ENCODE peak calls at places on chromosomes 13 and 19, in nine cellular contexts. One of them, this sample, is unnamed.
A peak's percentile ranks its signal among the peaks of the same experiment; 100 is the strongest.

GRCh38 chr19:39038098-39038497 is 5.7 kb upstream of the FBXO27 start:
- DNase-seq in cardiac muscle cell: peak; percentile 65
- DNase-seq in HepG2: peak; percentile 61
- DNase-seq in testis: peak; percentile 39
- DNase-seq in thyroid gland: peak; percentile 34
- DNase-seq in heart right ventricle: no peak
- DNase-seq in colonic mucosa: no peak
- DNase-seq in transverse colon: peak; percentile 9
- DNase-seq in K562: peak; percentile 76
- DNase-seq in this sample: no peak

GRCh38 chr13:80399340-80400163 is 58.6 kb upstream of the SPRY2 start:
- DNase-seq in K562: no peak
- DNase-seq in transverse colon: peak; percentile 23
- DNase-seq in cardiac muscle cell: no peak
- DNase-seq in thyroid gland: peak; percentile 68
- DNase-seq in HepG2: no peak
- DNase-seq in colonic mucosa: no peak
- DNase-seq in heart right ventricle: no peak
- DNase-seq in testis: no peak
- DNase-seq in this sample: no peak

GRCh38 chr13:44212633-44213387 is 160.8 kb upstream of the SERP2 start:
- DNase-seq in thyroid gland: no peak
- DNase-seq in testis: no peak
- DNase-seq in colonic mucosa: no peak
- DNase-seq in HepG2: no peak
- DNase-seq in heart right ventricle: no peak
- DNase-seq in cardiac muscle cell: no peak
- DNase-seq in K562: no peak
- DNase-seq in transverse colon: no peak
- DNase-seq in this sample: no peak

GRCh38 chr13:78660130-78660857 is 1.3 kb upstream of the OBI1 start:
- DNase-seq in colonic mucosa: no peak
- DNase-seq in cardiac muscle cell: no peak
- DNase-seq in HepG2: peak; percentile 25
- DNase-seq in testis: peak; percentile 45
- DNase-seq in heart right ventricle: no peak
- DNase-seq in K562: no peak
- DNase-seq in transverse colon: peak; percentile 11
- DNase-seq in thyroid gland: peak; percentile 83
- DNase-seq in this sample: no peak

GRCh38 chr13:66139701-66140100 is 1090.4 kb downstream of the PCDH9 start:
- DNase-seq in colonic mucosa: no peak
- DNase-seq in testis: no peak
- DNase-seq in HepG2: no peak
- DNase-seq in K562: no peak
- DNase-seq in heart right ventricle: no peak
- DNase-seq in thyroid gland: no peak
- DNase-seq in transverse colon: no peak
- DNase-seq in cardiac muscle cell: no peak
- DNase-seq in this sample: no peak

GRCh38 chr13:107576430-107576829 is 638.9 kb downstream of the LIG4 start:
- DNase-seq in HepG2: no peak
- DNase-seq in cardiac muscle cell: no peak
- DNase-seq in heart right ventricle: no peak
- DNase-seq in thyroid gland: no peak
- DNase-seq in K562: no peak
- DNase-seq in transverse colon: no peak
- DNase-seq in testis: no peak
- DNase-seq in colonic mucosa: no peak
- DNase-seq in this sample: no peak

GRCh38 chr19:5309438-5310204 is 31.0 kb downstream of the PTPRS start:
- DNase-seq in HepG2: no peak
- DNase-seq in colonic mucosa: no peak
- DNase-seq in heart right ventricle: no peak
- DNase-seq in testis: no peak
- DNase-seq in cardiac muscle cell: no peak
- DNase-seq in thyroid gland: no peak
- DNase-seq in transverse colon: no peak
- DNase-seq in K562: no peak
- DNase-seq in this sample: no peak

GRCh38 chr13:100108913-100109507 is 20.1 kb downstream of the PCCA start:
- DNase-seq in HepG2: no peak
- DNase-seq in thyroid gland: no peak
- DNase-seq in K562: no peak
- DNase-seq in colonic mucosa: no peak
- DNase-seq in transverse colon: no peak
- DNase-seq in testis: no peak
- DNase-seq in heart right ventricle: no peak
- DNase-seq in cardiac muscle cell: no peak
- DNase-seq in this sample: no peak

GRCh38 chr13:79245937-79246574 is 160.0 kb downstream of the RBM26 start:
- DNase-seq in transverse colon: no peak
- DNase-seq in heart right ventricle: no peak
- DNase-seq in K562: no peak
- DNase-seq in HepG2: no peak
- DNase-seq in thyroid gland: no peak
- DNase-seq in cardiac muscle cell: no peak
- DNase-seq in testis: no peak
- DNase-seq in colonic mucosa: no peak
- DNase-seq in this sample: no peak

GRCh38 chr13:37923236-37923635 is 53.7 kb upstream of the TRPC4 start:
- DNase-seq in HepG2: no peak
- DNase-seq in K562: peak; percentile 9
- DNase-seq in colonic mucosa: no peak
- DNase-seq in heart right ventricle: no peak
- DNase-seq in transverse colon: no peak
- DNase-seq in cardiac muscle cell: no peak
- DNase-seq in thyroid gland: no peak
- DNase-seq in testis: no peak
- DNase-seq in this sample: no peak

GRCh38 chr19:49357186-49357585 is 5.0 kb downstream of the TEAD2 start:
- DNase-seq in colonic mucosa: no peak
- DNase-seq in heart right ventricle: no peak
- DNase-seq in K562: no peak
- DNase-seq in testis: no peak
- DNase-seq in thyroid gland: no peak
- DNase-seq in HepG2: no peak
- DNase-seq in transverse colon: no peak
- DNase-seq in cardiac muscle cell: no peak
- DNase-seq in this sample: no peak

GRCh38 chr13:113589251-113589960 is 4.9 kb downstream of the TFDP1 start:
- DNase-seq in transverse colon: peak; percentile 2
- DNase-seq in thyroid gland: no peak
- DNase-seq in heart right ventricle: peak; percentile 20
- DNase-seq in HepG2: no peak
- DNase-seq in testis: peak; percentile 10
- DNase-seq in K562: no peak
- DNase-seq in colonic mucosa: peak; percentile 14
- DNase-seq in cardiac muscle cell: no peak
- DNase-seq in this sample: no peak

GRCh38 chr19:507286-508203 is at the start of gene TPGS1:
- DNase-seq in thyroid gland: peak; percentile 63
- DNase-seq in transverse colon: peak; percentile 79
- DNase-seq in K562: peak; percentile 73
- DNase-seq in colonic mucosa: peak; percentile 83
- DNase-seq in cardiac muscle cell: peak; percentile 86
- DNase-seq in heart right ventricle: peak; percentile 73
- DNase-seq in HepG2: peak; percentile 63
- DNase-seq in testis: peak; percentile 89
- DNase-seq in this sample: peak; percentile 83
- H3K4me3 ChIP-seq in thyroid gland: peak within 1 kb of the TSS; percentile 84
- H3K4me3 ChIP-seq in transverse colon: peak within 1 kb of the TSS; percentile 98
- H3K4me3 ChIP-seq in K562: peak within 1 kb of the TSS; percentile 100
- H3K4me3 ChIP-seq in colonic mucosa: peak within 1 kb of the TSS; percentile 100
- H3K4me3 ChIP-seq in cardiac muscle cell: peak within 1 kb of the TSS; percentile 83
- H3K4me3 ChIP-seq in heart right ventricle: peak within 1 kb of the TSS; percentile 98
- H3K4me3 ChIP-seq in HepG2: peak within 1 kb of the TSS; percentile 93
- H3K4me3 ChIP-seq in testis: peak within 1 kb of the TSS; percentile 96
- H3K4me3 ChIP-seq in this sample: peak within 1 kb of the TSS; percentile 71

DNA sequence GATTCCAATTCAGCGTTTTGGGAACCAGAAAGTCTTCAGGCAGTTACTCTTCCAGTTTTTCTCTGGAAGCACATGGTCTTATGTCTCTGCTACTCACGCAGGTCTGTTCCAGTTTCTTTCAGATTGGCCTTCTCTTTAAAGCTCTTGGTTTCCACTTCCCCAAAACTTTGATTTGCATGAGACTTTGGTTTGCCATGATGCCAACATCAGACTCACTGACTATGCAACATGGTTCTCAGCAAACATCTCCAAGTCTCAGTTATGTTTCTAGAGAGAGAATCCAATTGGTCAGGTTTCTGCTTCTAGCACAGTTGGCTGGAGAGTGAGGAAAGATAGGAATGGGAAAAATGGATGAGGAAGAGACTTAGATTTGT is 3.1 kb downstream of the AKAP11 start:
- DNase-seq in thyroid gland: no peak
- DNase-seq in colonic mucosa: no peak
- DNase-seq in cardiac muscle cell: no peak
- DNase-seq in K562: no peak
- DNase-seq in heart right ventricle: no peak
- DNase-seq in testis: no peak
- DNase-seq in transverse colon: no peak
- DNase-seq in HepG2: no peak
- DNase-seq in this sample: no peak
- H3K4me1 ChIP-seq in thyroid gland: peaks cover 6% of the 10 kb centered on the region
- H3K4me1 ChIP-seq in colonic mucosa: peaks cover 3% of the 10 kb centered on the region
- H3K4me1 ChIP-seq in cardiac muscle cell: peaks cover 11% of the 10 kb centered on the region
- H3K4me1 ChIP-seq in K562: peaks cover 15% of the 10 kb centered on the region
- H3K4me1 ChIP-seq in heart right ventricle: peaks cover 31% of the 10 kb centered on the region
- H3K4me1 ChIP-seq in testis: peaks cover 7% of the 10 kb centered on the region
- H3K4me1 ChIP-seq in transverse colon: peaks cover 14% of the 10 kb centered on the region
- H3K4me1 ChIP-seq in HepG2: peaks cover 25% of the 10 kb centered on the region
- H3K4me1 ChIP-seq in this sample: peaks cover 7% of the 10 kb centered on the region

GRCh38 chr13:23797276-23797903 is 91.8 kb downstream of the MIPEP start:
- DNase-seq in transverse colon: no peak
- DNase-seq in thyroid gland: no peak
- DNase-seq in testis: no peak
- DNase-seq in cardiac muscle cell: no peak
- DNase-seq in HepG2: no peak
- DNase-seq in colonic mucosa: no peak
- DNase-seq in heart right ventricle: no peak
- DNase-seq in K562: no peak
- DNase-seq in this sample: no peak

GRCh38 chr13:23792680-23793079 is 96.5 kb downstream of the MIPEP start:
- DNase-seq in heart right ventricle: no peak
- DNase-seq in HepG2: no peak
- DNase-seq in transverse colon: no peak
- DNase-seq in cardiac muscle cell: no peak
- DNase-seq in thyroid gland: no peak
- DNase-seq in colonic mucosa: no peak
- DNase-seq in testis: no peak
- DNase-seq in K562: no peak
- DNase-seq in this sample: no peak

GRCh38 chr13:23796546-23796945 is 92.7 kb downstream of the MIPEP start:
- DNase-seq in K562: no peak
- DNase-seq in colonic mucosa: no peak
- DNase-seq in testis: no peak
- DNase-seq in heart right ventricle: no peak
- DNase-seq in HepG2: peak; percentile 34
- DNase-seq in transverse colon: no peak
- DNase-seq in thyroid gland: no peak
- DNase-seq in cardiac muscle cell: no peak
- DNase-seq in this sample: no peak

GRCh38 chr13:23793711-23794110 is 95.5 kb downstream of the MIPEP start:
- DNase-seq in thyroid gland: no peak
- DNase-seq in heart right ventricle: no peak
- DNase-seq in testis: no peak
- DNase-seq in transverse colon: no peak
- DNase-seq in K562: no peak
- DNase-seq in colonic mucosa: no peak
- DNase-seq in HepG2: no peak
- DNase-seq in cardiac muscle cell: no peak
- DNase-seq in this sample: no peak

DNA sequence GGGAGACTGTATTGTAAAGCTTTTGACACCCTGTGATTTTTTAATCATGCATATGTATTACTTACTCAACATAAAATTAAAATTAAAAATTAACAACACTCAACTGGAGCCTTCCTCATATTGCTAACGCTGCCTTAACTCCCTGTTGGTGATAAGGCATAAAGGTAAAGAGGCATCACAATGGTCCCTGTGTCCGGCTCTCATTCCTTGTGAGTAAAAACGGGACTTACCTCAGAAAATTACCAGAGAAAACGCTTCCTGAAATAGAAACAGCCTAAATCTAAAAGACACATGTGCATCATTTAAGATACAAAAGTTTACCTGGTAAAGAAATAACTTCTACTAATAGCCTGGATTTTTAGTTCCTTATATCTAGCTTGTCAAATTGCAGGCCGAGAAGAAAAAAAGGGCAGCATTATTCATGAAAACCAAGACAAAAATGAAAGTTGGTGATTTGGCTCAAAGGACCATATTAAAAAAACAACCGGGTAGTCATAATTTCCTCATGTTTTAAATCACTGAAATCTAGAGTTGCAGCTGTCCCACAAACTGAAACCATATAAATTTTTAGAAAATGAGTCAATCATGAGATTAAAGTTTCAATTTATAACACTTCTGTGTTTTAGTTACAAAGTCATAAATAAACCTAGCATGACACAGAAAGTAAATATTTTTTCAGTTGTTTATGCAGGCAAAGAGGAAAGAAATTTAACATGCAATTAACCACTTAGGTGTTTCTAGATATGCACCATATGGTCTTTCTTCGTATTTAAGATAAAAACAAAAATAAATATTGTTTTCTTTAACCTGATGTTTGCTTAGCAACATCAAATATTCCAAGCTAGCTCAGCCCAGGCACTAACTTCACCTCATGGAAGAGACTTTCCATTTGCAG is 94.7 kb downstream of the MIPEP start:
- DNase-seq in cardiac muscle cell: no peak
- DNase-seq in thyroid gland: no peak
- DNase-seq in heart right ventricle: no peak
- DNase-seq in K562: no peak
- DNase-seq in HepG2: no peak
- DNase-seq in testis: no peak
- DNase-seq in colonic mucosa: no peak
- DNase-seq in transverse colon: no peak
- DNase-seq in this sample: no peak
- H3K4me3 ChIP-seq in cardiac muscle cell: no peak overlapping the region
- H3K4me3 ChIP-seq in thyroid gland: no peak overlapping the region
- H3K4me3 ChIP-seq in heart right ventricle: no peak overlapping the region
- H3K4me3 ChIP-seq in K562: no peak overlapping the region
- H3K4me3 ChIP-seq in HepG2: no peak overlapping the region
- H3K4me3 ChIP-seq in testis: no peak overlapping the region
- H3K4me3 ChIP-seq in colonic mucosa: no peak overlapping the region
- H3K4me3 ChIP-seq in transverse colon: no peak overlapping the region
- H3K4me3 ChIP-seq in this sample: no peak overlapping the region

DNA sequence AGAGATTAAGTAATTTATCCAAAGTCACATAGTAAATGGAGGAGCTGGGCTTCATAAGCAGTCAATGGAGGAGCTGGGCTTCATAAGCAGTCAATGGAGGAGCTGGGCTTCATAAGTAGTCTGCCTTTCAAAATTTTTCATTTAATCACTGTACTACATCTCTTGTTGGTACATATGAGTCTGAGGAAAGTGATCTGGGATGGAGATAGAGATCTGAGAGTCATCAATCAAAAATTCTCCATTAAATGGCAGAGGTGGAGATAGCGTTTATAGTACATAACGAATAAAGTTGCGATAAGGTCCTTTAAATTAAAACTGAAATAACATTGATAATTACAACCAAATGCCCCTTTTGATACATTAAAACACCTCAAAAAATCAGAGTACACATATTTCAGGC is 189.3 kb downstream of the KLF5 start:
- DNase-seq in cardiac muscle cell: no peak
- DNase-seq in testis: no peak
- DNase-seq in heart right ventricle: no peak
- DNase-seq in colonic mucosa: no peak
- DNase-seq in HepG2: no peak
- DNase-seq in transverse colon: no peak
- DNase-seq in K562: no peak
- DNase-seq in thyroid gland: no peak
- DNase-seq in this sample: no peak
- H3K4me1 ChIP-seq in cardiac muscle cell: peaks cover 5% of the 10 kb centered on the region
- H3K4me1 ChIP-seq in testis: no peaks in the 10 kb centered on the region
- H3K4me1 ChIP-seq in heart right ventricle: peaks cover 11% of the 10 kb centered on the region
- H3K4me1 ChIP-seq in colonic mucosa: no peaks in the 10 kb centered on the region
- H3K4me1 ChIP-seq in HepG2: no peaks in the 10 kb centered on the region
- H3K4me1 ChIP-seq in transverse colon: peaks cover 13% of the 10 kb centered on the region
- H3K4me1 ChIP-seq in K562: no peaks in the 10 kb centered on the region
- H3K4me1 ChIP-seq in thyroid gland: peaks cover 11% of the 10 kb centered on the region
- H3K4me1 ChIP-seq in this sample: peaks cover 3% of the 10 kb centered on the region

This sample was measured in aorta.